ENCODE peak calls at places on chromosomes 3 and 15, in four cellular contexts. O, T, S and P are unnamed samples.

GRCh38 chr3:162978136-162978535 is 1481.5 kb downstream of the OTOL1 start:
- DNase-seq in O (no peak), T (no peak), S (no peak), P (no peak)

GRCh38 chr3:12990306-12990705 is 82.9 kb downstream of the IQSEC1 start:
- DNase-seq in O (no peak), T (no peak), S (no peak), P (no peak)

GRCh38 chr3:30631237-30631961 is 25.0 kb downstream of the TGFBR2 start:
- DNase-seq in O (no peak), T (no peak), S (peak), P (no peak)

GRCh38 chr3:33089515-33089914 is 7.4 kb downstream of the GLB1 start:
- DNase-seq in O (peak), T (no peak), S (no peak), P (no peak)

GRCh38 chr3:170493712-170494182 is 75.1 kb downstream of the CLDN11 start:
- DNase-seq in O (no peak), T (no peak), S (peak), P (no peak)

GRCh38 chr3:8954938-8955763 is 8.1 kb downstream of the RAD18 start:
- DNase-seq in O (peak), T (peak), S (no peak), P (no peak)

GRCh38 chr3:41307065-41307464 is 107.8 kb downstream of the CTNNB1 start:
- DNase-seq in O (no peak), T (no peak), S (no peak), P (no peak)

GRCh38 chr3:126349611-126350501 is 7.4 kb downstream of the KLF15 start:
- DNase-seq in O (no peak), T (no peak), S (no peak), P (no peak)

GRCh38 chr15:79900087-79900486 is 3.3 kb upstream of the MTHFS start:
- DNase-seq in O (no peak), T (no peak), S (no peak), P (no peak)

GRCh38 chr3:27176256-27176655 is 192.9 kb downstream of the NEK10 start:
- DNase-seq in O (no peak), T (no peak), S (no peak), P (no peak)

GRCh38 chr3:9691636-9692035 is 12.0 kb upstream of the CPNE9 start:
- DNase-seq in O (no peak), T (no peak), S (no peak), P (no peak)

GRCh38 chr3:58188173-58188564 is 22.6 kb downstream of the DNASE1L3 start:
- DNase-seq in O (no peak), T (no peak), S (no peak), P (no peak)

GRCh38 chr15:60568301-60568742 is 89.4 kb upstream of the ICE2 start:
- DNase-seq in O (peak), T (no peak), S (no peak), P (no peak)

GRCh38 chr3:149095487-149095886 is 9.2 kb upstream of the HLTF start:
- DNase-seq in O (peak), T (no peak), S (no peak), P (no peak)

GRCh38 chr3:129057249-129057648 is 3.3 kb upstream of the GP9 start:
- DNase-seq in O (no peak), T (no peak), S (no peak), P (no peak)

GRCh38 chr3:129056832-129057231 is 3.7 kb upstream of the GP9 start:
- DNase-seq in O (no peak), T (peak), S (no peak), P (no peak)

GRCh38 chr3:129060276-129061076 is at the start of gene GP9:
- DNase-seq in O (no peak), T (no peak), S (no peak), P (no peak)

GRCh38 chr3:129059311-129059975 is 1.1 kb upstream of the GP9 start:
- DNase-seq in O (no peak), T (no peak), S (no peak), P (no peak)

GRCh38 chr3:129058441-129059194 is 2.0 kb upstream of the GP9 start:
- DNase-seq in O (peak), T (no peak), S (no peak), P (no peak)
- TF ChIP-seq FOXK2 in O (no peak), T (no peak), S (no peak), P (no peak)

GRCh38 chr3:46970391-46971091 is 6.0 kb downstream of the CCDC12 start:
- DNase-seq in O (no peak), T (peak), S (peak), P (no peak)

GRCh38 chr3:46968783-46969428 is 7.6 kb downstream of the CCDC12 start:
- DNase-seq in O (no peak), T (no peak), S (no peak), P (no peak)

GRCh38 chr3:46971742-46972141 is 4.8 kb downstream of the CCDC12 start:
- DNase-seq in O (no peak), T (peak), S (no peak), P (no peak)

GRCh38 chr3:46972396-46972795 is 4.1 kb downstream of the CCDC12 start:
- DNase-seq in O (no peak), T (no peak), S (no peak), P (no peak)

GRCh38 chr3:46971151-46971550 is 5.4 kb downstream of the CCDC12 start:
- DNase-seq in O (no peak), T (no peak), S (no peak), P (no peak)
- TF ChIP-seq BHLHE40 in O (no peak), T (no peak), S (no peak), P (no peak)

GRCh38 chr3:77935418-77935817 is 895.5 kb downstream of the ROBO2 start:
- DNase-seq in O (no peak), T (no peak), S (no peak), P (no peak)

DNA sequence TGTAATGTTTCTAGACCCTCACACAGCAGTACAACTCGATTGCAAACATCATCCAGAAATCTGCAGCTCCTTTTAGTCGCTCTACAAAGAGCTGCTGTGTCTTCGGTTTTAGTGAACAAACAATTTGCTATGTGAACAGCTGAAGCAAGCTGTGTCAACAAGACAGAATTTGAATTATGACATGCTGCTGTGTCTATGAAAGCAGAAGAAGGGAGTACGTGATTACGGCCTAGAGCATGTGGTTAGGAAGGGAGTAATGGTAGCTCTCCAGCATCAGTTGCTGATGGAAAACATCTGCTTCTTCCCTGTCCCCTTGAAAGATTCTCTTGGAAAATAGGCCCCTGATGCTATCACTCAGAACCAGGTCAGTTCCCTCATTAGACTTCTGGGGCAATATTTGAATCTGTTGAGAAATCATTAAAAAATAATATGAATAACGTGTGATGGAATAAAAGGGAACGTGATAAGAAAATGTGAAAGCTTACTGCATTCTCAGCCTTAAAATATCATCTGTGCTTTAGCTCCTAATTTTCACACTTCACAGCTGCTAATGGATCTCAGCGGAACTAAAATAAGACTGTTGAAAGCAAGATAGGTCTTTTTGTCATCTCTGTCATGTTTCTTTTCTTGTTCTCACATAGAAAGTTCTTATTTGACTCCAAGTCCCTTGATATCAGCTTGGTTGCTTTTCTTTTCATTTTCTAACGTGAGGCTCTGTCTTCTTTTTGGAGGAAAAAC is 891.5 kb downstream of the ROBO2 start:
- DNase-seq in O (no peak), T (no peak), S (peak), P (no peak)
- TF ChIP-seq FOXK2 in O (no peak), T (no peak), S (no peak), P (no peak)

GRCh38 chr3:44055951-44056350 is 185.7 kb upstream of the TOPAZ1 start:
- DNase-seq in O (no peak), T (no peak), S (no peak), P (no peak)

GRCh38 chr3:44060164-44060563 is 181.5 kb upstream of the TOPAZ1 start:
- DNase-seq in O (no peak), T (no peak), S (no peak), P (no peak)

GRCh38 chr3:44056446-44057240 is 185.0 kb upstream of the TOPAZ1 start:
- DNase-seq in O (no peak), T (no peak), S (no peak), P (no peak)

GRCh38 chr3:44058868-44059203 is 182.8 kb upstream of the TOPAZ1 start:
- DNase-seq in O (no peak), T (no peak), S (no peak), P (no peak)

DNA sequence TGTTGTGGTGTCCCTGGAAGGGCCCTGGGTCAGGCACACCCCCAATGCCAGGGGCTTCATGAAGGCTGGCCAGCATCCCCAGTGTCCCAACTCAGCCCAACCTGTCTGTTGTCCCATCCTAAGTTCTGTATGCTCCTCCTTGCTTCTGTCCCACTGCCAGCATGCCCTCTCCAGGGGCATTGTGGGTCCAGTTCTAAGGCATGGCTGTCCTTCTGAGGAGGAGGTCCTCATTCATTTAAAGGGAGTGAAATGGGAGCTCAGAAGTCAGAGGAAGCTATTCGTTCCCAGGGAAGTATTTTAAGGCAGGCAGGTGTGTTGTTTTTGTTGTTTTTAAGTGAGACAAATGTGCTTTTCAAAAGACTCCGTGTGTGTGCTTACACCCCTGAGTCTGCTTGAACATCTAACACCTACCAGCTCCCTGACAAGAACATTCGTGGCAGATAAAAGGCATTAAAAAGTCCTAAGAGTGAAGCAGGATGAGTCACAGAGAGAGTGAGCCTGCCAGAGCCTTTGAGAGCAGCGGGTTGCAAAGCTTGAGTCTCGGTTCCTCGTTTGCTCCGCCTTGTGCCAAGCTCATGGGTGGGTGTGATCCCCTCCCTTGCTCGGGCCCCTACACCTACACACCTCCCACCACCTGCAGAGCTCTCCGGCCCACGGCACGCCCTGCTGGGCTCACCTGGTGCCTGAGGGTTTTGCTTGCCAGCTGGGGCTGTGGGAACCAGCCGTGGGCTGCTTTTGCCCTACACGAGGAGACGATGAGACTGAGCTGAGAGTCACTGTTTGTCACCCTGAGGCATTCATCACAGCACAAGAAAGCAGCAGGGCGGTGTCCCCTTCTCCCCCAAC is 183.4 kb upstream of the TOPAZ1 start:
- DNase-seq in O (peak), T (no peak), S (no peak), P (no peak)
- TF ChIP-seq BHLHE40 in O (peak), T (no peak), S (no peak), P (no peak)

DNA sequence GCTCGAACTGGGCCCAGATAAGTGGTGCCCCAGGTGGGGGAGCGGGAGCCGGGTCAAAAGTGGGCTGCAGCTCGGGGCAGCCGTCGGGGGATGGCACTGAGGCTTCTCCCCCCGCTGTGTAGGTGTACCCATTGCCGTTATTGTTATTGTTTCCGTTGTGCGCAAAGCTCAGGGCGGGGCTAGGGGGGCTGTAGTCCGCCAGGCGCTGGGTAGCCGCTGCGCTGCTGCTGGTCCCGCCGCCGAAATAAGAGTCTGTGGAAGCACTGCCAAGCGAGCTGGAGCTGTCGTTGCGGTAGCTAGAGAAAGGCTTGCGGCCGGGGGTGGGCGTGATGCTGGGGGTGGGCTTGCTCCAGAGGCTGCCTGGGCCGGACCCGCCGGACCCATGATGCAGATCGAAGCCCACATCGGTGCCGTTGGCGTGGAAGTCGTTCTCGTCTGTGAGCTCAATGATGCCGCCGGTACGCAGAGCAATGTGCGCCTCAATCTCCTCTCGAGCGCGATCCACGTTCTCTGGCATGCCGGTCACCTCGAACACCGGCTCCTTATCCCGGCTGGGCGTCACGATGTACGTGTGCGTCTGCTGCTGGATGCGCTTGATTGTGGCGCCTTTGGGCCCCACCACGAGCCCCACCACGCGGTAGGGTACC is 2.0 kb downstream of the MEX3B start:
- DNase-seq in O (no peak), T (no peak), S (no peak), P (no peak)
- TF ChIP-seq FOXK2 in O (no peak), T (no peak), S (no peak), P (no peak)

DNA sequence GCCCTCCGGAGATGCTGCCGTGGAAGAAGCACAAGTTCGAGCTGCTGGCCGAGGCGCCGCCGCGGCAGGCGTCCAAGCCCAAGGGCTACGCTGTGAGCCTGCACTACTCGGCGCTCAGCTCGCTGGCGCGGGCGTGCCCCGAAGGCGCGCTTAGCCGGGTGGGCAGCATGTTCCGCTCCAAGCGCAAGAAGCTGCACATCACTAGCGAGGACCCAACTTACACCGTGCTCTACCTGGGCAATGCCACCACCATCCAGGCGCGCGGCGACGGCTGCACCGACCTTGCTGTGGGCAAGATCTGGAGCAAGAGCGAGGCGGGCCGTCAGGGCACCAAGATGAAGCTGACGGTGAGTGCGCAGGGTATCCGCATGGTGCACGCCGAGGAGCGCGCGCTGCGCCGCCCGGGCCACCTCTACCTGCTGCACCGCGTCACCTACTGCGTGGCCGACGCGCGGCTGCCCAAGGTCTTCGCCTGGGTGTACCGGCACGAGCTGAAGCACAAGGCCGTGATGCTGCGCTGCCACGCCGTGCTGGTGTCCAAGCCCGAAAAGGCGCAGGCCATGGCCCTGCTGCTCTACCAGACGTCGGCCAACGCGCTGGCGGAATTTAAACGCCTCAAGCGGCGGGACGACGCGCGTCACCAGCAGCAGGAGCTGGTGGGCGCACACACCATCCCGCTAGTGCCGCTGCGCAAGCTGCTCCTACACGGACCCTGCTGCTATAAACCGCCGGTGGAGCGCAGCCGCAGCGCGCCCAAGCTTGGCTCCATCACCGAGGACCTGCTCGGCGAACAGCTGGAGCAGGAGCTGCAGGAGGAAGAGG is 1.3 kb downstream of the FAM43A start:
- DNase-seq in O (no peak), T (no peak), S (no peak), P (no peak)
- TF ChIP-seq BHLHE40 in O (no peak), T (no peak), S (no peak), P (no peak)